ENCODE peak calls at places on chromosomes 16 and 17, in ten cellular contexts. W is vagina, P is right lobe of liver, X is breast epithelium, V is A549, H is stomach, E is H54, L is thyroid gland, A is lower leg skin, F is erythroblast. Z is an unnamed sample.

GRCh38 chr16:84307209-84307954 is 12.7 kb downstream of the WFDC1 start:
- DNase-seq in V (no peak), A (no peak), P (no peak), F (peak), L (no peak), E (no peak), H (no peak), X (no peak), W (no peak), Z (no peak)

GRCh38 chr17:29740017-29740416 is 117.3 kb upstream of the CORO6 start:
- DNase-seq in E (no peak), A (no peak), F (no peak), L (no peak), H (no peak), X (no peak), W (no peak), P (peak), V (no peak), Z (no peak)

GRCh38 chr16:50245417-50246298 is 20.7 kb upstream of the ADCY7 start:
- DNase-seq in A (peak), F (peak), E (peak), L (peak), H (peak), V (peak), X (no peak), P (peak), W (no peak), Z (peak)

GRCh38 chr17:78107976-78108725 is 20.4 kb downstream of the TMC6 start:
- DNase-seq in W (no peak), H (no peak), L (no peak), X (no peak), F (no peak), P (no peak), V (no peak), E (no peak), A (no peak), Z (no peak)

GRCh38 chr17:14748036-14748715 is 447.3 kb downstream of the HS3ST3B1 start:
- DNase-seq in E (no peak), V (no peak), P (no peak), W (no peak), A (no peak), L (no peak), X (no peak), F (no peak), H (no peak), Z (no peak)

GRCh38 chr17:49565948-49566491 is 9.7 kb upstream of the NXPH3 start:
- DNase-seq in A (peak), X (peak), H (peak), E (no peak), W (no peak), V (no peak), L (peak), F (no peak), P (no peak), Z (peak)

GRCh38 chr16:24999856-25000447 is 15.2 kb downstream of the ARHGAP17 start:
- DNase-seq in L (no peak), W (no peak), E (no peak), F (no peak), X (no peak), H (peak), V (peak), P (no peak), A (no peak), Z (peak)

GRCh38 chr16:17369441-17369951 is 101.3 kb downstream of the XYLT1 start:
- DNase-seq in F (no peak), L (peak), P (peak), X (no peak), W (no peak), V (no peak), H (peak), E (no peak), A (peak), Z (peak)

GRCh38 chr17:82120148-82120547 is 22.1 kb upstream of the FASN start:
- DNase-seq in A (no peak), W (no peak), E (no peak), X (no peak), F (peak), P (no peak), H (no peak), L (no peak), V (no peak), Z (no peak)

GRCh38 chr17:55157165-55157564 is 107.6 kb upstream of the HLF start:
- DNase-seq in W (no peak), X (no peak), L (peak), F (no peak), A (no peak), V (no peak), P (no peak), H (no peak), E (no peak), Z (no peak)

GRCh38 chr17:68431661-68432071 is 25.6 kb downstream of the WIPI1 start:
- DNase-seq in W (peak), V (peak), E (peak), L (peak), F (peak), H (no peak), X (no peak), P (no peak), A (no peak), Z (peak)

GRCh38 chr16:86846136-86846535 is 267.8 kb downstream of the FOXL1 start:
- DNase-seq in H (no peak), F (no peak), V (no peak), P (no peak), E (no peak), W (no peak), X (no peak), L (no peak), A (no peak), Z (no peak)

GRCh38 chr16:57755726-57756423 is 20.3 kb downstream of the KATNB1 start:
- DNase-seq in X (peak), E (no peak), A (no peak), F (no peak), L (no peak), W (no peak), P (no peak), V (no peak), H (no peak), Z (no peak)

GRCh38 chr17:81579821-81580321 is 27.7 kb upstream of the FAAP100 start:
- DNase-seq in X (no peak), L (no peak), A (no peak), H (no peak), E (peak), F (peak), V (no peak), P (no peak), W (no peak), Z (peak)

GRCh38 chr17:31274252-31274651 is 22.8 kb downstream of the OMG start:
- DNase-seq in X (no peak), P (no peak), E (no peak), A (peak), H (no peak), L (no peak), W (no peak), V (peak), F (no peak), Z (no peak)

GRCh38 chr17:12438212-12438611 is 227.5 kb upstream of the MYOCD start:
- DNase-seq in X (no peak), A (no peak), F (no peak), V (no peak), L (no peak), W (no peak), P (no peak), H (no peak), E (no peak), Z (no peak)

DNA sequence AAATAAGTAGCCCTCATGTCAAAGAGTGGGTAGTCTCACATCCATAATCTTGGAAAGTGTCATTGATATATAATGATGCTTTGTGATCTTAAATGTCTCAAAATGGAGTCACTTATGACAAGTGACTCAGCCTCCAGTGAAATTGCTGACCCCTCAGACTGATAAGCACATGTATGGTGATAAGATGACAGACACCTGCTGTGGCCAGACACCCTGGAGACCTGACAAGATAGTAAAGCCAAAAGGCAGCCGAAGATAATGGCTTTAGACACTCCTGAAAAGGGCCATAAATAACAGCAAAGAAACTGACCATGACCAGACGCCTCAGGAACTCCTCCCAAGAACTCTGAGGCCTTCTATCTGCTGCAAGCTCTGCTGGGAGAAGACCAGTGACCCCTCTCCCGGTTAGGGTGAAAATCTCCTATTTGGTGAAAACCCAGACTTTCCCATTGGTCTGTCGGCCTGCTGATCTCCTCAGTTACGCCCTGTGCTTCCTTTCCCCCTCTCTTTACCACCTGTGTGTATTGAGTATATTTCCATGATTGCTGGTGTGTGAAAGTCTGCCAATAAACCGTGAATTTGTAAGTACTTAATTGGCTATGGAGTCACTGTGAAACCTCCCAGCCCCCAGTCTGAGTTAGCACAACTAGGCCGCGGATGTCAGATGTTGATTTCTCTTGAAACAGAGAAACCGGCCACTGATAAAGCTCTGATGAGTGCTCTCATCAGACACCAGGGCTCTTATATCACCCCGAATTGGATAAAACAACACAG is 226.7 kb upstream of the MYOCD start:
- DNase-seq in F (no peak), H (no peak), L (peak), X (no peak), V (no peak), A (no peak), E (no peak), P (no peak), W (no peak), Z (no peak)
- TF ChIP-seq POLR2A in F (no peak), H (no peak), L (no peak), X (no peak), V (no peak), A (no peak), E (no peak), P (no peak), W (no peak), Z (no peak)

DNA sequence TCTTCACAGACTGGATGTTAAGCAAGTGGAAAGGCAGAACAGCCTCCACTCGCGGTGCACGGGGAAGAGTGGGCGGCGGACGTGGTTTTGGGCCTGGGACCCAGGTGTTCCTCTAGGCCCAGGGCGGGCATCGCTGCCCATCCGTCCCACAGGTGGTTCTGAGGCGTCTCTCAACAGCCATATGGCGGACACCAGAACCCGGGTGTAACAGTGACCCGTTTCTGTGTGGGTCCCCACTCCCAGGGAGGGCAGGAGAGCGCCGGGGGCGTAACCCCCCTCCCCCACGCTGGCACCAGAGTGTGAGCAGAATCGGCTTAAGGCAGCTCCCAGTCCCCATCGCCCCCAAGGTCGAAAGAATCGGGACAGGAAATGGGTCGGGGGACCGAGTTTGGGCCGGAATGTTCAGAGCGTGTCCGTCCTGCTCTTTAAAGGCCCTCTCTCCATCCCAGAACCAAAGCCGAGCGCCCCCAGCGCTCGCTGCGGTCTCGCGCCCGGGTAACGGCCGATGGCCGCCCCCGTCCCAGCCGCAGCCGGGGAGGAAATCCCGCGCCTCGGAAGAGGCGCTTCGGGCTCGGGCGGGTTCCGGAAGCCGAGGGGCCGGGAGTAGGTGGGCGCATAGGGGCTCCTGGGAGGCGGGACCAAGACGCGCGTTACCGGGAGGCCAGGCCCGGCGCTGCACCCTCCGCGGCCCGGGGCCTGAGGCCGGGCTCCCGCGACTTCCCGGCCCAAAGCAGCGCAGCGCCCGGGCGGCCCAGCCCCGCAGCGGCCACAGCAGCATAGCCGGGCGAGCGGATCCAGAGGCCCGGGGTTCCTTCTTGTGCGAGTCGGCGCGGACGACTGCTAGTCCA is at the start of gene TK2:
- DNase-seq in L (peak), P (peak), A (no peak), H (peak), W (peak), V (no peak), F (peak), E (peak), X (no peak), Z (peak)
- TF ChIP-seq POLR2A in L (peak), P (peak), A (no peak), H (no peak), W (no peak), V (peak), F (peak), E (peak), X (no peak), Z (peak)

GRCh38 chr16:54417384-54417783 is 130.8 kb upstream of the IRX3 start:
- DNase-seq in E (no peak), A (no peak), H (no peak), L (no peak), F (no peak), V (no peak), X (no peak), W (no peak), P (no peak), Z (no peak)
- TF ChIP-seq POLR2A in E (no peak), A (no peak), H (no peak), L (no peak), F (no peak), V (no peak), X (no peak), W (no peak), P (no peak), Z (no peak)

DNA sequence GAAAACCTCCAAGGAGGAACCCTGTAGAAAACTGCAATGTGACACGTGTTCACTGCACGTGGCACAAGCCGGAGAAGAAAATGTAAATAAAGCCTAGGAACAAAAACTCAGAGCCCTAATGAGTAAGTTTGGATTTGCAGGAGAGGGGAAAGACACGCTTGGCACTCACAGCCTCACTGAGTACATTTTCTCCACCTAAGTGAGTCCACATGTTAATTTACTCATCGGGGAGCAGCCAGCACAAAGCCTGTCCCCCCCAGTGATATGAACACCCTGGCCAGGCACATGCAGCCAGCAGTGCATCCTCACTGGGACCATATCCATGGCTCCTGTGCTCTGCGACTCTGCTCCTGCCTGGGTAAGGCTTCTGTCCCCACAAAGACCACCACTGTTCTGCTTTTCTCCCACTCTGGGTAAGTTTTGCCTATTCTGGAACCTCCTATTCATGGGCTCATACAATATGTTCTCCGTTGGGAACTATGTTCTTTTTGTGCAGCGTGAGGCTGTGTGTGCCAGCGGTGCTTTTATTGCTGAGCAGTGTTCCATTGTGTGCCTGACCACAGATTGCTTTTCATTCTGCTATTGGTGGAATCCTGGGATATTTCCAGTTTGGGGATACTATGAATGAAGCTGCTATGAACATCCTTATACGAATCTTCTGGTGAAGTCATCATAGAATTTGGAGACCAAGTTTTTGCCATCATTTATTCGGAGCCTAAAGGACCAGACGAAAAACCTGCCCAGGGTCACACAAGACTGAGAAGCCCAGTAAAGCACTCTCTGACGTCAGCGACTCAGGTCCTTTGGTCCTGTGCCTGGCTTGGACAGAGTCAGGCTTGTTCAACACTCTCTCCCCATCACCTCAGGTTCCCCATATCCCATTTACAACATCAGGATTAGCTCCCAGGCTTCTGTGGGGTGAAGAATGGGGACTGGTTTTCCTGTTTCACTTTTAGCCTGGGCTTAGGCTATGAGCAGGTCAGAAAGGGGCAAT is 53.3 kb downstream of the RNF112 start:
- DNase-seq in H (peak), X (no peak), F (no peak), E (no peak), A (no peak), W (no peak), L (no peak), V (no peak), P (no peak), Z (no peak)
- TF ChIP-seq POLR2A in H (no peak), X (no peak), F (no peak), E (no peak), A (no peak), W (no peak), L (no peak), V (no peak), P (no peak), Z (no peak)

GRCh38 chr17:48023408-48024148 is 14.0 kb downstream of the COPZ2 start:
- DNase-seq in F (peak), A (peak), E (peak), X (peak), P (peak), W (no peak), L (peak), V (peak), H (peak), Z (peak)
- TF ChIP-seq POLR2A in F (peak), A (no peak), E (peak), X (no peak), P (peak), W (no peak), L (no peak), V (peak), H (no peak), Z (no peak)

GRCh38 chr16:28974437-28975157 is at the start of gene SPNS1:
- DNase-seq in E (peak), A (peak), H (peak), W (peak), P (peak), X (peak), L (peak), V (peak), F (peak), Z (peak)
- TF ChIP-seq POLR2A in E (peak), A (no peak), H (no peak), W (no peak), P (peak), X (no peak), L (no peak), V (peak), F (peak), Z (peak)

Z was measured in adrenal gland.